ENCODE peak calls at places on chromosomes 2 and 18, in seven cellular contexts. G is activated T-cell treated with anti-CD3 and anti-CD28 coated beads, Interleukin-2, amount 50 U/mL, for 4 hours; I is HCT116; S is HepG2; M is CD4-positive, alpha-beta T cell; O is sciatic nerve; B is stimulated activated naive B cell treated with anti-CD40 and anti-IgM and Interleukin-4, amounts not matched to agents 10 μg/mL and 1 μg/mL and 100 μg/mL, for 72 hours. F is an unnamed sample.

GRCh38 chr18:24875286-24875685 is 414.8 kb downstream of the HRH4 start:
- ATAC-seq in O (no peak), M (no peak), B (no peak), G (no peak), S (no peak), I (no peak), F (no peak)

GRCh38 chr2:47014564-47015051 is 99.0 kb upstream of the MCFD2 start:
- ATAC-seq in S (no peak), O (peak), G (no peak), M (no peak), I (no peak), B (no peak), F (no peak)

GRCh38 chr2:55923978-55924325 is 370 bp upstream of the EFEMP1 start:
- ATAC-seq in O (no peak), I (no peak), B (no peak), M (no peak), S (peak), G (no peak), F (no peak)

GRCh38 chr2:222931659-222932058 is 70.8 kb downstream of the ACSL3 start:
- ATAC-seq in I (no peak), S (peak), O (no peak), B (no peak), M (no peak), G (no peak), F (no peak)

GRCh38 chr18:79706658-79707057 is 27.1 kb downstream of the CTDP1 start:
- ATAC-seq in G (no peak), S (no peak), B (no peak), I (no peak), O (no peak), M (no peak), F (no peak)

GRCh38 chr2:32937602-32938450 is 8.9 kb upstream of the LTBP1 start:
- ATAC-seq in M (no peak), B (no peak), S (no peak), G (no peak), I (peak), O (no peak), F (no peak)

GRCh38 chr2:66334237-66335054 is 100.5 kb upstream of the MEIS1 start:
- ATAC-seq in O (no peak), I (peak), M (no peak), G (no peak), S (no peak), B (no peak), F (no peak)

GRCh38 chr2:79219383-79219988 is 59.9 kb upstream of the REG3A start:
- ATAC-seq in O (no peak), M (no peak), I (no peak), S (peak), B (no peak), G (no peak), F (no peak)

GRCh38 chr2:151819920-151820319 is 8.3 kb downstream of the ARL5A start:
- ATAC-seq in S (no peak), B (peak), G (peak), I (no peak), M (no peak), O (no peak), F (peak)

GRCh38 chr2:42793314-42794270 is 1.2 kb upstream of the HAAO start:
- ATAC-seq in S (peak), B (no peak), G (peak), I (no peak), M (peak), O (peak), F (no peak)

GRCh38 chr2:139828011-139828410 is 1047.8 kb upstream of the NXPH2 start:
- ATAC-seq in M (no peak), G (no peak), S (no peak), I (no peak), O (no peak), B (no peak), F (no peak)

GRCh38 chr2:61995059-61995458 is 89.6 kb downstream of the COMMD1 start:
- ATAC-seq in M (no peak), I (no peak), B (no peak), O (no peak), G (no peak), S (no peak), F (no peak)

GRCh38 chr2:213544940-213545339 is 260.7 kb downstream of the SPAG16 start:
- ATAC-seq in O (no peak), I (no peak), S (no peak), G (no peak), M (no peak), B (no peak), F (no peak)

GRCh38 chr2:108377815-108378630 is at the start of gene SULT1C4:
- ATAC-seq in O (peak), M (no peak), I (no peak), B (no peak), G (no peak), S (peak), F (no peak)

GRCh38 chr2:212640428-212640827 is 101.8 kb upstream of the ERBB4 start:
- ATAC-seq in M (no peak), O (no peak), G (no peak), I (no peak), S (no peak), B (no peak), F (no peak)

GRCh38 chr2:46232860-46233259 is 64.3 kb upstream of the EPAS1 start:
- ATAC-seq in B (no peak), M (no peak), O (no peak), G (no peak), S (peak), I (no peak), F (no peak)

GRCh38 chr18:6781179-6781714 is 51.7 kb downstream of the ARHGAP28 start:
- ATAC-seq in S (peak), I (no peak), B (no peak), O (peak), G (no peak), M (no peak), F (no peak)

GRCh38 chr2:190425883-190426658 is 17.9 kb downstream of the MFSD6 start:
- ATAC-seq in M (no peak), B (no peak), O (no peak), S (no peak), G (no peak), I (no peak), F (no peak)

GRCh38 chr2:23801396-23801795 is 125.5 kb downstream of the ATAD2B start:
- ATAC-seq in M (no peak), O (peak), S (no peak), G (no peak), I (no peak), B (no peak), F (no peak)

GRCh38 chr2:145623136-145623535 is 1103.2 kb upstream of the ZEB2 start:
- ATAC-seq in I (no peak), M (no peak), S (no peak), G (no peak), B (no peak), O (no peak), F (no peak)

GRCh38 chr2:190320696-190321095 is 1.1 kb upstream of the HIBCH start:
- ATAC-seq in S (no peak), B (no peak), I (no peak), G (peak), O (no peak), M (no peak), F (peak)

GRCh38 chr2:8472545-8473361 is 209.1 kb upstream of the ID2 start:
- ATAC-seq in S (no peak), O (no peak), G (peak), B (no peak), M (peak), I (no peak), F (peak)

GRCh38 chr2:10135296-10136089 is 13.0 kb downstream of the RRM2 start:
- ATAC-seq in M (no peak), S (peak), B (peak), G (no peak), O (no peak), I (peak), F (peak)

GRCh38 chr2:190090148-190090547 is 27.6 kb upstream of the MSTN start:
- ATAC-seq in I (no peak), G (no peak), M (no peak), S (peak), B (no peak), O (no peak), F (peak)

GRCh38 chr18:35775887-35776286 is 194.3 kb downstream of the GALNT1 start:
- ATAC-seq in B (no peak), I (no peak), M (no peak), G (no peak), O (no peak), S (no peak), F (no peak)

GRCh38 chr2:86751778-86752177 is 31.7 kb downstream of the RMND5A start:
- ATAC-seq in I (no peak), G (no peak), B (no peak), O (no peak), M (no peak), S (no peak), F (no peak)

GRCh38 chr2:65388626-65389390 is 43.6 kb downstream of the SPRED2 start:
- ATAC-seq in B (no peak), I (no peak), G (no peak), M (no peak), O (no peak), S (no peak), F (no peak)

GRCh38 chr18:36780748-36781147 is 48.1 kb downstream of the TPGS2 start:
- ATAC-seq in O (no peak), B (no peak), G (no peak), S (no peak), I (no peak), M (no peak), F (no peak)

GRCh38 chr2:68878753-68879152 is 7.6 kb upstream of the BMP10 start:
- ATAC-seq in B (no peak), S (no peak), G (no peak), O (no peak), M (no peak), I (no peak), F (no peak)

GRCh38 chr18:79105455-79105854 is 36.3 kb downstream of the ATP9B start:
- ATAC-seq in O (no peak), I (no peak), B (no peak), M (no peak), G (no peak), S (no peak), F (no peak)

GRCh38 chr18:56532176-56532840 is 106.1 kb downstream of the TXNL1 start:
- ATAC-seq in M (no peak), B (peak), I (no peak), G (peak), S (peak), O (no peak), F (peak)